ENCODE peak calls at places on chromosomes 1 and 21, in four cellular contexts. W is kidney, T is endodermal cell, N is SK-N-SH. Q is an unnamed sample. For H3K4me1, the result is how much of the 10 kb centered on the place peaks cover.

GRCh38 chr1:15965228-15965767 is 10.6 kb downstream of the ZBTB17 start:
- DNase-seq in W (peak), N (no peak), T (no peak), Q (no peak)

GRCh38 chr1:176800978-176801552 is 338.1 kb downstream of the PAPPA2 start:
- DNase-seq in N (no peak), T (peak), W (no peak), Q (no peak)

GRCh38 chr1:96815914-96816313 is 94.3 kb downstream of the PTBP2 start:
- DNase-seq in N (no peak), T (no peak), W (no peak), Q (no peak)

GRCh38 chr1:167566766-167567165 is 13.2 kb upstream of the CREG1 start:
- DNase-seq in T (no peak), W (no peak), N (no peak), Q (no peak)

GRCh38 chr1:235326719-235327558 is 1.0 kb downstream of the ARID4B start:
- DNase-seq in N (peak), T (peak), W (peak), Q (peak)

GRCh38 chr1:33306561-33307493 is 14.1 kb downstream of the A3GALT2 start:
- DNase-seq in T (peak), N (no peak), W (peak), Q (no peak)

GRCh38 chr1:187689137-187689536 is 860.4 kb downstream of the PLA2G4A start:
- DNase-seq in W (no peak), N (no peak), T (no peak), Q (no peak)

GRCh38 chr1:176897350-176898236 is 266.9 kb downstream of the ASTN1 start:
- DNase-seq in N (peak), W (peak), T (peak), Q (peak)

GRCh38 chr1:70871790-70872189 is 175.8 kb downstream of the PTGER3 start:
- DNase-seq in N (no peak), T (no peak), W (no peak), Q (no peak)

GRCh38 chr1:182889997-182890396 is 50.9 kb downstream of the DHX9 start:
- DNase-seq in W (no peak), N (no peak), T (peak), Q (peak)

GRCh38 chr1:181255270-181255929 is 166.9 kb downstream of the IER5 start:
- DNase-seq in N (no peak), T (no peak), W (no peak), Q (no peak)

GRCh38 chr1:111605553-111605952 is 14.0 kb upstream of the RAP1A start:
- DNase-seq in T (no peak), N (no peak), W (peak), Q (no peak)

GRCh38 chr1:36366091-36366661 is 19.5 kb downstream of the STK40 start:
- DNase-seq in W (no peak), N (peak), T (peak), Q (peak)

GRCh38 chr1:174219606-174220370 is 60.5 kb downstream of the RABGAP1L start:
- DNase-seq in W (no peak), T (no peak), N (no peak), Q (no peak)

GRCh38 chr1:212858461-212859265 is 588 bp downstream of the FLVCR1 start:
- DNase-seq in T (peak), N (no peak), W (peak), Q (no peak)

GRCh38 chr1:42939216-42939615 is 19.5 kb downstream of the SLC2A1 start:
- DNase-seq in N (no peak), W (no peak), T (peak), Q (no peak)

GRCh38 chr1:156383023-156383422 is 14.0 kb downstream of the RHBG start:
- DNase-seq in W (no peak), N (peak), T (peak), Q (peak)

GRCh38 chr21:43608664-43609063 is 50.6 kb downstream of the HSF2BP start:
- DNase-seq in T (no peak), N (no peak), W (no peak), Q (no peak)

GRCh38 chr21:43608225-43608624 is 51.1 kb downstream of the HSF2BP start:
- DNase-seq in N (no peak), T (no peak), W (no peak), Q (no peak)

GRCh38 chr21:43611598-43612369 is 47.5 kb downstream of the HSF2BP start:
- DNase-seq in W (peak), N (peak), T (peak), Q (no peak)

GRCh38 chr21:43605320-43606244 is 53.7 kb downstream of the HSF2BP start:
- DNase-seq in W (no peak), N (no peak), T (no peak), Q (no peak)

GRCh38 chr21:43609501-43610340 is 49.6 kb downstream of the HSF2BP start:
- DNase-seq in T (no peak), W (peak), N (peak), Q (no peak)
- H3K4me1 ChIP-seq in T (under half), W (under half), N (under half), Q (under half)

DNA sequence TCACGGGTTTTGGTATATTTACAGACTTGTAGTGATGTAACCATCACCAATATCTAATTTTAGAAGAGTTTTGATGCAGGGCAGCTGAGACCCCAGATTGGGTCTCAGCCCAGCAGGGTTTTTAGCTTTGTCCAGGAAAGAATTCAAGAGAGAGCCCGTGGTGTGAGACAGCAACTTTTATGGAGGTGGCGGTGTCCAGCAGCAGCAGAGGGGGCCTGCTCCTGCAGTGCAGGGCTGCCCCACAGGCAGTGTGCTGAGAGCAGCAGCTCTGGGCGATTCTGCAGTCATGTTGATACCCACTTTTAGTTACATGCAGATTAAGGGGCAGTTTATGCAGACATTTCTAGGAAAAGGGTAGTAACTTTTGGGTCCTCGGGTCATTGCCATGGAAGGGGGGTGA is 1.8 kb upstream of the EPHX1 start:
- DNase-seq in W (no peak), N (no peak), T (no peak), Q (no peak)
- H3K9ac ChIP-seq in W (no peak), N (no peak), T (no peak), Q (no peak)

DNA sequence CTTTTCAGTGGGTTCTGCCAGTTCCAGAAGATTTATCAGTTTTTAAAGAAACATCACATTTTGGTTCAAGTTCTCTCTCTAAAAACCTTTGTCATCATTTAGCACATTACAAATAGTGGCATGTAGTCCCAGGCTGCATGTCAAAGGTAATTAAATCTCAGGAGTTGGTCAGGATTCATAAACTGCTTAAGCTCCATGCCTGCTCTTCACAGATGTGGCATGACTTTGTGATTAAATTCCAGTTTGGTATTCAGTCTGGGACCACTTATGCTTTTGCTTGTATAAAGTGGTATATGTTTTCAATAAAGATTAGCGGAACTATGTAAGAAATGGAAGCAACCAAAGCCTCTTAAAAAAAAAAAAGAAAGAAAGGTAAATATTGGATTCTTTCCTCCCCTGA is 408.0 kb downstream of the DISC1 start:
- DNase-seq in W (no peak), T (no peak), N (no peak), Q (no peak)
- H3K4me3 ChIP-seq in W (no peak), T (no peak), N (no peak), Q (no peak)

DNA sequence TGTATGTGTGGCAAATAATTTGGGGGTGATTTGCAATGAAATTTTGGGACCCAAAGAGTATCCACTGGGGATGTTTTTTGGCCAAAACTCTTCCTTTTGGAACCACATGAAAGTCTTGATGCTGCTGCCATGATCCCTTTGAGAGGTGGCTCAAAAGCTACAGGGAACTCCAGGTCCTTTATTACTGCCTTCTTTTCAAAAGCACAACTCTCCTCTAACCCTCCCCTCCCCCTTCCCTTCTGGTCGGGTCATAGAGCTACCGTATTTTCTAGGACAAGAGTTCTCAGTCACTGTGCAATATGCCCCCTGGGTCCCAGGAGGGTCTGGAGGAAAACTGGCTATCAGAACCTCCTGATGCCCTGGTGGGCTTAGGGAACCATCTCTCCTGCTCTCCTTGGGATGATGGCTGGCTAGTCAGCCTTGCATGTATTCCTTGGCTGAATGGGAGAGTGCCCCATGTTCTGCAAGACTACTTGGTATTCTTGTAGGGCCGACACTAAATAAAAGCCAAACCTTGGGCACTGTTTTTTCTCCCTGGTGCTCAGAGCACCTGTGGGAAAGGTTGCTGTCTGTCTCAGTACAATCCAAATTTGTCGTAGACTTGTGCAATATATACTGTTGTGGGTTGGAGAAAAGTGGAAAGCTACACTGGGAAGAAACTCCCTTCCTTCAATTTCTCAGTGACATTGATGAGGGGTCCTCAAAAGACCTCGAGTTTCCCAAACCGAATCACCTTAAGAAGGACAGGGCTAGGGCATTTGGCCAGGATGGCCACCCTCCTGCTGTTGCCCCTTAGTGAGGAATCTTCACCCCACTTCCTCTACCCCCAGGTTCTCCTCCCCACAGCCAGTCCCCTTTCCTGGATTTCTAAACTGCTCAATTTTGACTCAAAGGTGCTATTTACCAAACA is 3.1 kb downstream of the BTG2 start:
- DNase-seq in T (no peak), W (no peak), N (no peak), Q (no peak)
- H3K4me1 ChIP-seq in T (under half), W (under half), N (under half), Q (half or more)

GRCh38 chr1:8496473-8496872 is 178.6 kb downstream of the SLC45A1 start:
- DNase-seq in W (no peak), N (no peak), T (no peak), Q (no peak)
- H3K9ac ChIP-seq in W (no peak), N (no peak), T (no peak), Q (no peak)

DNA sequence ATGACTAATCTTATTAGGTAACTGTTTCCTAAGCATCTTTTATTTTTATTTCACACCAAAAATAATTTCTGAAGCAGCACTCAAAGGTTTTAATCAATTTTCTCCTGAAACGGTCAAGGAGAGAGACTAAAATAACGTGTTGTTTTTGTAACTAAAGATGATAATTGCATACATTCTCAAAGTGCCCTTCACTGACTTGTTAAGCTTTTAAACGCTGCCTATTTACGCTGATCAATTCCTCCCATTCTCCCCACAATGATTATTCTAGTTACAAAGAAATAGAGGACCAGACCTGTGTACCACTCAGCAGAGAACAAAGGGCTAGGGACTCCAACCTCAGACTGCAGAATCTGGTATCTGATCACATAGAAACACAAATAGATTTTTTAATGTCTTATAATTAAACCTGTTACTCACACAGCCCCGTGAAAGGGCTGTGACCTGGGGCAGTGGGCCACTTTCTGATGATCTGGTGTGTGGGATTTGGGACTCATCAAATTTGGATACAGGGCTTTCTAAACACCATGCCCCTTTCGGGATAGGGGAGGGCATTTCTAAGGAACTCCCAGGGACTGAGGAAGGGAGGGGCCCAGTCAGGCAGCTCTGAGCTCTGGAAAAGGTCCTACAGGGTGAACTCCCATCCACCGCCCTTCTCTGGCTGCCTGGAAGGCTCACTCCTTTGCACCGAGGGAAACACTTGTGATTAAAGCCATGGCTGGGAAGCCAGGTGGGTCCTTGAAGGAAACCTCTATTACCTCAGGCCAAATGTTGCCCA is 65.2 kb downstream of the BCAR3 start:
- DNase-seq in N (no peak), T (peak), W (no peak), Q (no peak)
- H3K4me3 ChIP-seq in N (no peak), T (peak), W (no peak), Q (no peak)

Q was measured in DND-41.